ENCODE peak calls at places on chromosome 10, in nine cellular contexts. N is CD8-positive, alpha-beta T cell; F is mesothelial cell of epicardium; G is transverse colon; W is cardiac muscle cell; I is progenitor cell of endocrine pancreas; P is uterus; S is adrenal gland; Y is breast epithelium. O is an unnamed sample.

GRCh38 chr10:118843647-118844265 is 89.0 kb upstream of the CACUL1 start:
- DNase-seq in N (no peak), P (no peak), W (no peak), Y (no peak), F (no peak), S (no peak), G (no peak), I (no peak), O (no peak)

GRCh38 chr10:47030191-47030698 is 119.0 kb downstream of the PTPN20 start:
- DNase-seq in G (no peak), N (no peak), I (no peak), W (no peak), F (peak), P (no peak), Y (peak), S (no peak), O (no peak)

GRCh38 chr10:99814143-99814542 is 31.7 kb downstream of the ABCC2 start:
- DNase-seq in I (no peak), P (no peak), F (no peak), N (no peak), S (no peak), G (no peak), Y (no peak), W (no peak), O (no peak)

GRCh38 chr10:133608855-133609254 is 17.7 kb downstream of the FRG2B start:
- DNase-seq in S (no peak), G (no peak), W (peak), Y (no peak), P (no peak), I (no peak), F (no peak), N (no peak), O (no peak)

GRCh38 chr10:127293640-127294039 is 97.2 kb upstream of the INSYN2A start:
- DNase-seq in P (no peak), N (peak), I (no peak), G (no peak), W (no peak), S (no peak), Y (no peak), F (no peak), O (peak)

GRCh38 chr10:33410860-33411234 is 76.4 kb upstream of the NRP1 start:
- DNase-seq in Y (no peak), S (no peak), G (no peak), P (peak), F (no peak), N (no peak), W (no peak), I (no peak), O (no peak)

GRCh38 chr10:133309720-133310398 is 1.1 kb downstream of the ZNF511 start:
- DNase-seq in W (no peak), Y (no peak), N (no peak), G (peak), F (no peak), I (no peak), S (peak), P (peak), O (no peak)

GRCh38 chr10:93208717-93209464 is 135.2 kb downstream of the CYP26A1 start:
- DNase-seq in Y (peak), S (no peak), P (no peak), I (no peak), F (no peak), N (no peak), G (no peak), W (no peak), O (no peak)

GRCh38 chr10:69466689-69467088 is 15.4 kb downstream of the TSPAN15 start:
- DNase-seq in S (no peak), P (no peak), F (no peak), G (no peak), Y (no peak), N (no peak), W (no peak), I (no peak), O (no peak)

GRCh38 chr10:85061401-85061800 is 733.0 kb downstream of the CCSER2 start:
- DNase-seq in P (no peak), Y (no peak), F (no peak), S (no peak), W (no peak), N (no peak), G (no peak), I (no peak), O (no peak)

GRCh38 chr10:58773351-58773750 is 260.7 kb downstream of the BICC1 start:
- DNase-seq in Y (no peak), F (no peak), N (no peak), S (no peak), I (no peak), W (no peak), P (no peak), G (no peak), O (no peak)

GRCh38 chr10:64574371-64574770 is 1053.2 kb downstream of the REEP3 start:
- DNase-seq in I (no peak), G (no peak), S (no peak), W (peak), Y (no peak), P (no peak), F (peak), N (no peak), O (no peak)

GRCh38 chr10:72539137-72539536 is 86.7 kb downstream of the MICU1 start:
- DNase-seq in Y (no peak), P (no peak), S (no peak), G (no peak), I (no peak), F (no peak), W (no peak), N (no peak), O (no peak)

GRCh38 chr10:14302035-14302434 is 28.7 kb downstream of the FRMD4A start:
- DNase-seq in I (no peak), W (peak), Y (no peak), N (no peak), S (no peak), G (no peak), F (no peak), P (no peak), O (no peak)

GRCh38 chr10:34178756-34179155 is 636.3 kb downstream of the PARD3 start:
- DNase-seq in N (no peak), G (no peak), F (no peak), W (no peak), Y (no peak), I (no peak), S (no peak), P (no peak), O (no peak)

GRCh38 chr10:36670616-36671402 is 454.6 kb upstream of the ANKRD30A start:
- DNase-seq in W (no peak), I (no peak), S (no peak), G (no peak), Y (no peak), N (no peak), P (no peak), F (no peak), O (no peak)

GRCh38 chr10:15624405-15625191 is 95.1 kb downstream of the ITGA8 start:
- DNase-seq in I (no peak), F (no peak), Y (no peak), G (no peak), W (no peak), S (no peak), P (no peak), N (no peak), O (no peak)

GRCh38 chr10:52668024-52668423 is 104.6 kb downstream of the MBL2 start:
- DNase-seq in P (no peak), W (no peak), N (no peak), F (no peak), G (no peak), I (no peak), S (no peak), Y (no peak), O (no peak)

GRCh38 chr10:77463967-77464745 is 173.5 kb downstream of the KCNMA1 start:
- DNase-seq in G (no peak), N (no peak), F (no peak), W (no peak), I (no peak), P (no peak), S (no peak), Y (no peak), O (no peak)

GRCh38 chr10:89475567-89475966 is 59.8 kb downstream of the SLC16A12 start:
- DNase-seq in P (no peak), F (no peak), S (no peak), N (no peak), W (no peak), G (no peak), Y (no peak), I (no peak), O (no peak)

GRCh38 chr10:70615784-70616511 is 13.4 kb upstream of the PRF1 start:
- DNase-seq in Y (no peak), I (no peak), G (no peak), P (no peak), S (no peak), F (no peak), N (no peak), W (no peak), O (no peak)

GRCh38 chr10:125024496-125025234 is 82.7 kb downstream of the ZRANB1 start:
- DNase-seq in N (no peak), F (no peak), Y (no peak), G (no peak), I (no peak), W (no peak), S (no peak), P (no peak), O (no peak)

GRCh38 chr10:4131407-4132215 is 346.6 kb upstream of the KLF6 start:
- DNase-seq in F (no peak), G (no peak), Y (no peak), W (no peak), S (no peak), P (no peak), N (no peak), I (no peak), O (no peak)

GRCh38 chr10:25175527-25176420 is 973 bp downstream of the GPR158 start:
- DNase-seq in G (peak), P (no peak), N (no peak), I (peak), Y (no peak), S (peak), W (peak), F (peak), O (no peak)

GRCh38 chr10:43735907-43736306 is 87.2 kb upstream of the ZNF32 start:
- DNase-seq in P (no peak), W (no peak), I (no peak), Y (no peak), S (no peak), F (no peak), N (no peak), G (no peak), O (no peak)

GRCh38 chr10:65306201-65306600 is 1619.6 kb upstream of the LRRTM3 start:
- DNase-seq in P (no peak), N (no peak), Y (no peak), G (no peak), S (no peak), I (no peak), F (no peak), W (no peak), O (no peak)

GRCh38 chr10:44828515-44829142 is 82.5 kb upstream of the TMEM72 start:
- DNase-seq in P (no peak), I (no peak), F (no peak), S (no peak), G (no peak), N (no peak), W (no peak), Y (no peak), O (no peak)

GRCh38 chr10:33494000-33494399 is 159.5 kb upstream of the NRP1 start:
- DNase-seq in W (no peak), G (no peak), S (no peak), I (no peak), N (no peak), Y (no peak), P (no peak), F (no peak), O (no peak)

GRCh38 chr10:43230909-43231522 is 35.8 kb downstream of the RASGEF1A start:
- DNase-seq in P (peak), W (no peak), N (no peak), Y (no peak), F (peak), G (peak), I (peak), S (peak), O (no peak)

GRCh38 chr10:120039066-120039465 is 146.5 kb downstream of the SEC23IP start:
- DNase-seq in S (no peak), W (no peak), Y (no peak), N (no peak), F (no peak), G (no peak), P (no peak), I (no peak), O (no peak)

GRCh38 chr10:44973323-44974081 is 5.1 kb downstream of the DEPP1 start:
- DNase-seq in S (no peak), Y (no peak), N (no peak), P (peak), G (no peak), F (no peak), W (no peak), I (no peak), O (no peak)

GRCh38 chr10:32054087-32054486 is 2.1 kb downstream of the KIF5B start:
- DNase-seq in S (no peak), P (no peak), N (no peak), F (no peak), W (no peak), I (no peak), Y (no peak), G (peak), O (no peak)

GRCh38 chr10:120741415-120741814 is 109.7 kb upstream of the WDR11 start:
- DNase-seq in S (no peak), F (no peak), Y (no peak), W (no peak), G (no peak), N (no peak), I (no peak), P (no peak), O (no peak)

GRCh38 chr10:130743751-130744191 is 567.8 kb downstream of the TCERG1L start:
- DNase-seq in Y (no peak), I (no peak), F (no peak), W (no peak), S (no peak), N (no peak), G (no peak), P (no peak), O (no peak)

GRCh38 chr10:130934333-130935035 is 377.0 kb downstream of the TCERG1L start:
- DNase-seq in Y (no peak), S (no peak), I (peak), W (no peak), P (no peak), G (no peak), F (peak), N (no peak), O (no peak)

DNA sequence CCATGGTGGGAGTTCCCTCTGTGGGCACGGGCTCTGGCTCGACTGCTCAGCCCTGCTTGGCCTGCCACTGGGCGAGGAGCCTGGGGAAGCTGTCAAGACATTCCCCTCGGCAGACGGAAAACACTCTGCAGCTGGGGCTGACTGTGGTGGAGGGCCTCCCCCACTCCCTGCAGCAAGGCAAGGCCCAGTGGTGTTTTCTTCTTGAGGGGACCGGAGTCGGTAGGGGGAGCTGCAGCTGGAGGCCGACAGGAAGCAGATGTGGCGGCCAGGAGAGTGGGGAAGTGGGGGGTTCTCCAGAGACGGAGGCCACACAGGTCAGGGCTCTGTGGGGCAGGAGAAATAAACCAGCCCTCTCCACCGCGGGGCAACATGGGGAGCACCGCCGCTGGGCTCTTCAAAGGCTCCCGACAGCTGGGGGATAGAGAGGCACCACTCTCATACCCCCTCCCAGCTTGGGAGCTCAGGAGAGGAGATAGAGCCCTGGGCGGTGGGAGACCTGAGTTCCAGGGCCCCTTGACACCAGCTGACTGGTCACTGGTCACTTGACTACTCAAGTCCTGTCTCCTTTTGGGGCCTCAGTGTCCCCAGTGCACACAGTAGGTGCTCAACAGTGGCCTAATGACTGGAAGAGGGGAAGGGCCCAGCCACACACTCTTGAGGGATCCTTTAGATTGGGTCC is 43.4 kb downstream of the PPIF start:
- DNase-seq in P (peak), I (no peak), F (peak), W (no peak), G (peak), Y (no peak), S (peak), N (no peak), O (peak)
- TF ChIP-seq CTCF in P (peak), I (no peak), F (no peak), W (peak), G (no peak), Y (no peak), S (no peak), N (no peak), O (no peak)

GRCh38 chr10:132149261-132149660 is 37.5 kb upstream of the DPYSL4 start:
- DNase-seq in W (no peak), I (no peak), G (no peak), S (no peak), F (no peak), N (no peak), Y (no peak), P (no peak), O (no peak)

GRCh38 chr10:132151286-132151950 is 35.3 kb upstream of the DPYSL4 start:
- DNase-seq in Y (no peak), I (no peak), P (no peak), S (no peak), N (no peak), W (no peak), G (no peak), F (no peak), O (no peak)

GRCh38 chr10:132151951-132152505 is 34.7 kb upstream of the DPYSL4 start:
- DNase-seq in S (no peak), F (no peak), W (no peak), P (no peak), Y (no peak), N (no peak), G (no peak), I (no peak), O (no peak)

GRCh38 chr10:132149917-132150316 is 36.8 kb upstream of the DPYSL4 start:
- DNase-seq in S (no peak), Y (no peak), I (no peak), G (no peak), W (no peak), P (no peak), F (no peak), N (no peak), O (no peak)

DNA sequence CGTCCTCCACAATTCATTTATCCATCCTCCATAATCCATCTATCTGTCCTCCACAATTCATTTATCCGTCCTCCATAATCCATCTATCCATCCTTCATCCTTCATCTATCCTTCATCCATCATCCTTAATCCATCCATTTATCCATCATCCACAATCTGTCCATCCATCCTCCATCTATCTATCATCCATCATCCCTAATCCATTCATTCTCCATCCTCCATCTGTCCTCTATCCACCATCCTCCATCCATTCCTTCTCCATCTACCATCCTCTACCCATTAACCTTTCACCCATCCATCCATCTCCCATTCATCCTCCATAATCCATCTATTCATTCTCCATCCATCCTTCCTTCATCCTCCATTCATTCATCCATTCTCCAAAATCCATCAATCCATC is 36.0 kb upstream of the DPYSL4 start:
- DNase-seq in I (no peak), N (no peak), F (no peak), Y (no peak), W (no peak), S (no peak), G (no peak), P (no peak), O (no peak)
- TF ChIP-seq CTCF in I (no peak), N (no peak), F (no peak), Y (no peak), W (no peak), S (no peak), G (no peak), P (no peak), O (no peak)

DNA sequence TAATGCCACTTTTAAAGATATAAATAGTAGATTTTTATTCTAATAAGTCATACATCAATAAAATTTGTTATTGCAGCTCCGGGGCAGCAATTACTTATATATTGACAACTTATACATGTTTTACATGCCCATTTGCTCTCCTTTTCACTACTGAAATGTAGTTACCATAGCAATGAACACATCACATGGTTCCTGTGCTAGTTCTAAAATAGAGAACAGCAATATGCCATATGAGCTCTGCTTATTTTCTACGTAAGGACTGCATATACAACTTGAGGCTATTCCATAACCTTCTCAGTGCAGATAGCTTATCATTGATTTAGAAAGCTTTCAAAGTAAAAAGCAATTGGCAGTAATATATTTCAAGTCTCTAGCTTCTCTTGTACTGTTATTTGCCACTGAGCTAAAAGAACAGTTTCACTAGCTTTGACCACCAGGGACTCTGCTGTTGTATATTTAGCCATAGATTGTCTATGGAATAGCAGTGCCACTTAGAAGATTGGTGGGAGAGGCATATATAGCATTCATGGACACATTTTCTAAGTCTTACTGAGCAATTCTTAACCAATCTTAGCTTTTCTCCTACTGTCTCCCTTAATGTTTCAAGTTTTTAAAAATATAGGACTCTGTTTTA is 270.2 kb upstream of the KAT6B start:
- DNase-seq in W (peak), N (no peak), P (no peak), F (no peak), G (no peak), I (no peak), Y (no peak), S (no peak), O (no peak)
- TF ChIP-seq CTCF in W (no peak), N (no peak), P (no peak), F (no peak), G (no peak), I (no peak), Y (no peak), S (no peak), O (no peak)

GRCh38 chr10:121926157-121926556 is 1.7 kb downstream of the ATE1 start:
- DNase-seq in G (no peak), Y (no peak), S (no peak), P (no peak), W (no peak), F (no peak), I (no peak), N (no peak), O (no peak)

GRCh38 chr10:121928528-121928884 is 675 bp upstream of the ATE1 start:
- DNase-seq in G (no peak), P (peak), F (no peak), W (no peak), N (no peak), S (no peak), I (no peak), Y (no peak), O (no peak)

GRCh38 chr10:121926669-121927360 is 1.0 kb downstream of the ATE1 start:
- DNase-seq in W (no peak), I (no peak), N (no peak), G (no peak), Y (no peak), P (no peak), S (no peak), F (no peak), O (no peak)

GRCh38 chr10:121927361-121927840 is 430 bp downstream of the ATE1 start:
- DNase-seq in W (peak), F (no peak), N (peak), S (peak), I (no peak), G (peak), Y (no peak), P (peak), O (no peak)

DNA sequence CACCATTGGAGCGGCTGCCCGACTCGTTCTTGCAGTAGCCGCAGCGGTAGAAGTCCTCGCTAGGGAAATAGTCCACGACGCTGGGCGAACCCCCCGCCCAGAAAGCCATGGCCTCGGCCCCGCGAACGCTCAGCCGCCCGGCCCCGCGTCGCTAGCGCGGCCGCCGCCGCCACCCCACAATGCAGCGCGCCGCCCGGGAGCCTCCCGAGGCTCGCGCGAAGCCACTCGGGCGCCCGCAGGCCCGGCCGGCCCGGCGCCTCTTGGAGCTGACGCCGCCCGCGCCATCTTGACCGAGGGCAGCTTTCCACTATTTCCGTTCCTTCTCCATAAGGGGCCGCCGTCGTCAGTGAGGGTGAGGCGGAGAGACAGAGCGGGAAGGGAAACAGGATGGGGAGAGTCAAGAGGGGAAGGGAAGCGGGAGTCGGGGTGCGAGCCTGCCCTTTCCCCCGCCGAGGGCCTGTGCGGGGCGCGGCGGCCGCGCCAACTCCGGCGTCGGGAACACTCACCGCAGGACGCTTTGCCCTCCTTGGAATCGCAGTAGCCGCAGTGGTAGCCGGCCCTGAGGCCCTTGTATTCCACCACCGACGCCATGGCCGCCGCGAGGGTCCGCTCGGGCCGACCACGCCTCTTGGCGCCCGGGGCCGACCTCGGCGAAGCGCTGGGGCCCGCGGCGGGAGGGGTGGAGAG is at the start of gene ATE1:
- DNase-seq in F (peak), P (peak), S (peak), Y (peak), N (peak), I (peak), G (peak), W (peak), O (peak)
- TF ChIP-seq CTCF in F (no peak), P (peak), S (no peak), Y (no peak), N (no peak), I (no peak), G (no peak), W (no peak), O (no peak)